ENCODE peak calls at places on chromosomes 7 and 10, in four cellular contexts. I, B, A and U are unnamed samples.

GRCh38 chr10:129031233-129032150 is 435.5 kb upstream of the MGMT start:
- DNase-seq in B (no peak), A (peak), I (peak), U (peak)

GRCh38 chr7:47609803-47610452 is 28.0 kb upstream of the TNS3 start:
- DNase-seq in B (peak), I (peak), A (no peak), U (peak)

GRCh38 chr10:80161321-80162084 is 29.0 kb downstream of the PLAC9 start:
- DNase-seq in B (no peak), I (no peak), A (no peak), U (no peak)

GRCh38 chr7:155683714-155684113 is 39.3 kb downstream of the RBM33 start:
- DNase-seq in I (no peak), B (no peak), A (no peak), U (no peak)

GRCh38 chr7:75892634-75893272 is 13.9 kb downstream of the RHBDD2 start:
- DNase-seq in B (no peak), A (no peak), I (peak), U (no peak)

GRCh38 chr10:4470231-4470840 is 355.7 kb upstream of the AKR1E2 start:
- DNase-seq in I (peak), B (peak), A (no peak), U (peak)

GRCh38 chr7:68440870-68441269 is 1157.4 kb upstream of the AUTS2 start:
- DNase-seq in B (no peak), I (no peak), A (no peak), U (no peak)

GRCh38 chr7:127253289-127254162 is 785 bp upstream of the GRM8 start:
- DNase-seq in B (no peak), A (peak), I (peak), U (peak)

GRCh38 chr7:90869335-90869734 is 273.2 kb downstream of the CDK14 start:
- DNase-seq in A (no peak), B (no peak), I (peak), U (no peak)

GRCh38 chr10:32245760-32246159 is 101.2 kb downstream of the EPC1 start:
- DNase-seq in I (no peak), A (no peak), B (no peak), U (no peak)

GRCh38 chr7:158029431-158029938 is 558.1 kb downstream of the PTPRN2 start:
- DNase-seq in A (no peak), B (no peak), I (no peak), U (no peak)

GRCh38 chr10:114550756-114551290 is 107.3 kb downstream of the ABLIM1 start:
- DNase-seq in B (no peak), I (peak), A (no peak), U (peak)

GRCh38 chr10:105793071-105793470 is 1152.0 kb downstream of the SORCS3 start:
- DNase-seq in B (no peak), I (no peak), A (no peak), U (no peak)

GRCh38 chr10:72542396-72542815 is 83.5 kb downstream of the MICU1 start:
- DNase-seq in B (no peak), A (no peak), I (no peak), U (no peak)

GRCh38 chr10:2714597-2714996 is 352.8 kb upstream of the PFKP start:
- DNase-seq in A (no peak), I (no peak), B (no peak), U (no peak)

GRCh38 chr10:30151581-30152389 is 92.4 kb upstream of the JCAD start:
- DNase-seq in B (peak), I (peak), A (no peak), U (peak)

GRCh38 chr10:86708068-86708782 is 39.9 kb downstream of the LDB3 start:
- DNase-seq in I (no peak), A (no peak), B (no peak), U (no peak)

GRCh38 chr10:114261116-114261515 is 22.1 kb downstream of the VWA2 start:
- DNase-seq in I (peak), B (no peak), A (no peak), U (peak)

DNA sequence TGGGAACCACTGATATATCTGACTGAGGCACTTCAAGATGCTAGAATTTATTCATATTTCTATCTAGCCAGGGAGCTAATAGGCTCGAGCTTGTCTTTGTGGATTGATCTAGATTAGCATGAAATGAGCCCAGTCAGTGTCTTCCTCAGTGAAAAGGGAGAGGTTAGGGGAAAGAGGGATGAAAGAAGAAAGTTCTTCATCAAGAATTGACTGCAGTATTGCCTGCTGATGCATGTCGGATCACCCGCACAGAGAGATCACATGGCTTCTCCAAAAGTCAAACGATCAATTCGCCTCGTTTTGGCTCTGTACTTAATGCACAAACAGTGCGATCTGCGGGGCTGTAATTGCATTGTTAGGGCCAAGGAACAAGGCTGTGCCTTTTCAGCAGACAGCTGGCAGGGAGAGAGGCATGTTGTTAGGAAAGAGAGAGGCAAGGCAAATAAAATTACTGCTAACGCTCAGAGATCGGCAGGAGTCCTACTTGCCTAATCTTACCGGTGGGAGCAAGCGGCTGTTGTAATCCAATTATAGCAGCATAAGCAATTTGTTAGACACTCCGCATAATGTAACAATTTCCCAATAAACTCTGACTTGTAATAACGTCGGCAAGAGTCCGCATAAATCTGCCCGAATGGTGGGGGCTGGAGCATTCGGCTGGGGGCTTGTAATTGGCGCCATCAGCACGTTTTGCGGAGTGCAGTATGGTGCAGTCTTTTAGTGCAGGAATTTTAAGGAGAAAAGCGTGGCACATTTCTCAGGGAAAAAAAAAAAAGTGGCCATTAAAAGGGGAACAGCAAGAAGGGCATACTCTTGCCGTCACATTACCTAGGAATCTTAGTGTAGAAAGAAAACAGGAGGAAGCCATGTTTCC is 102.1 kb downstream of the POLL start:
- DNase-seq in B (no peak), A (no peak), I (peak), U (no peak)
- H3K4me3 ChIP-seq in B (no peak), A (no peak), I (no peak), U (no peak)

DNA sequence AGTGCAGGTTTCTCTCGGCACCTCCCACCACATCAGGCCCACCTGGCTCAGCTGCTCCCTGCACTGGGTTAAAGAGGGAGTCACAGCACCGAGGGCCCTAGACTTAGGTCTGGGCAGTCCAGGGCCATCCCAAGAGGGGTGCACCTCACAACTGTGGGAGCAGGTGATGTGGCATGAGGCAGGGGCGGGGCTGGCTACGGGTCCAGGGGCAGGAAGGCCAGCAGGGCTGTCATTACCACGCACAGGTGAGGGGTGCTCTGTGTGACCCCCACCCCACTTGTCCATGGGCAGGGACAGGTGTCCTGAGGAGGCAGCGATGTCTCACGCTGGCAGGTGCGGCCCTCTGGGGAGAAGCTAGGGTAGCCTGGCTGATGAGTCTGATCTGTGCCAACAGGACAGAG is 40.5 kb upstream of the DPYSL4 start:
- DNase-seq in I (no peak), A (no peak), B (no peak), U (no peak)
- TF ChIP-seq CTCF in I (no peak), A (no peak), B (no peak), U (no peak)

DNA sequence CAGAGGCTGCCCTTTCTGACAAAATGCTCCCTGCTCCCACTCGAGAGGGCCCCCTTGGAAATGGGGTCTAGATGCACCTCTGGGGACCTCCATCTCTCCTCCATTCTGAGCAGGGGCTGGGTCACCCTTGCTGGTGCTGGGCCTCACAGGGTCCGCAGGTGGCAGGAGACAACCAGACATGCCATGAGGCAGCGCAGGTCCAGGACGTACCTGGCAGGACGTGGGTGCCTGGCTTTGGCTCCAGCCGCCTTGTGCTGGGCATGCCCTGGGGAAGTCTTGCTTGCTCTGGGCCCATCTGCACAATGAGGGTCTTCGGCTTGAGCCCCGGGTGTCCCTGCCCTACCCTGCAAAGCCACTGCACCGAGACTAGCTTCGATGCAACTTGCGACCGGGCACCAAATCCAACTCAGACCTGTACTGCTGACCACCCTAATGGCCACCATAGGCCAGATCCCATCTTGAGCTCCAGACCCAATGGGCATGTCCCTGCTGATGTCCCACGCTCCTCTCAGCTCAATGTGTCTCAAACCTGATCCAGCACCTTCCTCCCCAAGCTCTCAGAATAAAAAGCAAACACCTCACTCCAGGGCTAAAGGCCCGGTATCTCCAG is 107.0 kb downstream of the FAM53B start:
- DNase-seq in A (no peak), B (no peak), I (no peak), U (no peak)
- H3K4me3 ChIP-seq in A (no peak), B (no peak), I (no peak), U (no peak)

GRCh38 chr7:104064969-104065387 is 75.5 kb upstream of the RELN start:
- DNase-seq in A (no peak), I (no peak), B (no peak), U (no peak)
- TF ChIP-seq CTCF in A (no peak), I (no peak), B (no peak), U (no peak)

DNA sequence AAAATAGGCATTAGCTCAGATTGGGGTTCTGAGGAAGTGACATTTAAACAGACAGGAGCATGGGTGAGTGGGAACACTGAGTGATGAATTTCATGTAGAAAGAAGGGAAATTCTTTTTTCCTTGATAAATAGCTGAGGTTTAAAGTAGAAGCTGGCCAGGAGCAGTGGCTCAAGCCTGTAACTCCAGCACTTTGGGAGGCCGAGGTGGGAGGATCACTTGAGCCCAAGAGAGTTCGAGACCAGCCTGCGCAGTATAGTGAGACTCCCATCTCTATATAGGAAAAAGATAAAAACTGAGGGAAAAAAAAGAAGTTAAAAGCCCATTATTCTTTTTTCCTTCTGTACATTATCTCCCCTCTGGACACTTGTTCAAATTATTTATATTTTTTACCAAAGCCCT is 9.1 kb downstream of the HNRNPF start:
- DNase-seq in B (no peak), A (no peak), I (no peak), U (no peak)
- H3K4me3 ChIP-seq in B (no peak), A (no peak), I (no peak), U (no peak)

GRCh38 chr7:115477193-115477651 is 553.3 kb downstream of the TFEC start:
- DNase-seq in A (peak), I (peak), B (peak), U (peak)

GRCh38 chr7:115475206-115475605 is 553.3 kb downstream of the MDFIC start:
- DNase-seq in B (no peak), I (no peak), A (no peak), U (no peak)

GRCh38 chr7:115478426-115478825 is 552.1 kb downstream of the TFEC start:
- DNase-seq in B (no peak), I (peak), A (no peak), U (peak)

GRCh38 chr7:115476666-115477065 is 553.9 kb downstream of the TFEC start:
- DNase-seq in A (no peak), B (no peak), I (no peak), U (peak)

DNA sequence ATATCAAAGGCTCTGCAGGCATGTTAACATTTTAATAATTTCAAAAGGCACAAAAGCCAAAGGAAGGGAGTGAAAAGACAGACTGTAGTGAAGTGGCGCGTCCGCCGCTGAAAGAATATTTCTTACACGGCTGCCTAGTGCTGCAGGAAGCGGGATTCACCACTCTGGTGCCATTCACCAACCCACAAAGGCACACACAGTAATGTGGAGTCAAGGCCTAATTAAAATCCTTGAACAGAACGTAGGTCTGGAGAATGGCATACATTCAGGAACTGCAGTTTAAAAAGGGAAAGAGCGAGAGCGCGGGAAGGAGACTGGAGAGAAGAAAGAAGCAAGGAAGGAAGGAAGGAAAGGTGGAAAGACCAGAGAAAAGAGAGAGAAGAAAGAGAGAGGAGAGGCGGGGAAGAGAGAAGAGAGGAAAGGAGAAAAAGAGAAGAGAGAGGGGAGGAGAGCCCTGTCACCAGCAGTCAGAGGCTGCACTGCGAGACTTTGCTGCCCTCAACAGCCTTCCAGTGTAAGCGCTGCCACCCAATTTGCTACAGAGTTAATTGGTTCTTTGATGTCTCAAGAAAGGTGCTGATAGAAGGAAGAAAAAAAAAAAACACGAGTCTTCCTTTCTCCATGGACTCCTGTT is 554.0 kb downstream of the MDFIC start:
- DNase-seq in I (no peak), A (no peak), B (no peak), U (peak)
- TF ChIP-seq CTCF in I (peak), A (no peak), B (no peak), U (peak)